ENCODE peak calls at places on chromosomes 2 and 18, in five cellular contexts. One of them, this sample, is unnamed.

GRCh38 chr18:74665905-74666304 is 68.2 kb downstream of the ZNF407 start:
- DNase-seq in GM12865: no peak
- DNase-seq in Calu3: no peak
- DNase-seq in skeletal muscle cell: no peak
- DNase-seq in NCI-H1436: no peak
- DNase-seq in this sample: no peak

GRCh38 chr18:5604778-5605177 is 61.0 kb upstream of the EPB41L3 start:
- DNase-seq in skeletal muscle cell: no peak
- DNase-seq in Calu3: no peak
- DNase-seq in GM12865: peak; percentile 13
- DNase-seq in NCI-H1436: no peak
- DNase-seq in this sample: no peak

GRCh38 chr2:148794558-148794957 is 80.5 kb upstream of the KIF5C start:
- DNase-seq in skeletal muscle cell: peak; percentile 54
- DNase-seq in NCI-H1436: no peak
- DNase-seq in GM12865: no peak
- DNase-seq in Calu3: no peak
- DNase-seq in this sample: peak; percentile 48

GRCh38 chr2:175525975-175526374 is 344.5 kb upstream of the ATP5MC3 start:
- DNase-seq in Calu3: no peak
- DNase-seq in GM12865: no peak
- DNase-seq in skeletal muscle cell: no peak
- DNase-seq in NCI-H1436: no peak
- DNase-seq in this sample: no peak

GRCh38 chr2:127562930-127563329 is 27.4 kb downstream of the MYO7B start:
- DNase-seq in NCI-H1436: no peak
- DNase-seq in Calu3: no peak
- DNase-seq in GM12865: no peak
- DNase-seq in skeletal muscle cell: no peak
- DNase-seq in this sample: peak; percentile 9

GRCh38 chr2:25322313-25322712 is 19.4 kb downstream of the DNMT3A start:
- DNase-seq in skeletal muscle cell: no peak
- DNase-seq in Calu3: no peak
- DNase-seq in GM12865: no peak
- DNase-seq in NCI-H1436: no peak
- DNase-seq in this sample: no peak

GRCh38 chr18:12839057-12839525 is 44.9 kb downstream of the PTPN2 start:
- DNase-seq in skeletal muscle cell: no peak
- DNase-seq in GM12865: peak; percentile 75
- DNase-seq in Calu3: no peak
- DNase-seq in NCI-H1436: no peak
- DNase-seq in this sample: no peak

GRCh38 chr2:11236335-11236734 is 81.1 kb downstream of the SLC66A3 start:
- DNase-seq in NCI-H1436: no peak
- DNase-seq in GM12865: no peak
- DNase-seq in Calu3: no peak
- DNase-seq in skeletal muscle cell: no peak
- DNase-seq in this sample: no peak

GRCh38 chr2:210502997-210503621 is 26.6 kb upstream of the LANCL1 start:
- DNase-seq in GM12865: peak; percentile 32
- DNase-seq in Calu3: peak; percentile 57
- DNase-seq in skeletal muscle cell: peak; percentile 4
- DNase-seq in NCI-H1436: peak; percentile 48
- DNase-seq in this sample: no peak